ENCODE peak calls at places on chromosome 20, in four cellular contexts. Z is MM.1S, H is hepatocyte, I is endothelial cell of umbilical vein. W is an unnamed sample.

GRCh38 chr20:50312682-50313187 is 122.1 kb downstream of the CEBPB start:
- DNase-seq in H (no peak), I (peak; percentile 30), Z (no peak), W (peak; percentile 52)

GRCh38 chr20:7912551-7912950 is 27.7 kb downstream of the HAO1 start:
- DNase-seq in I (peak; percentile 93), H (no peak), Z (no peak), W (peak; percentile 43)

GRCh38 chr20:22771706-22772105 is 187.3 kb upstream of the FOXA2 start:
- DNase-seq in H (no peak), Z (no peak), I (no peak), W (peak; percentile 36)

GRCh38 chr20:23425129-23425528 is 3.8 kb upstream of the NAPB start:
- DNase-seq in I (no peak), Z (no peak), H (no peak), W (no peak)

GRCh38 chr20:52191132-52191435 is 495 bp downstream of the ZFP64 start:
- DNase-seq in Z (no peak), H (no peak), I (no peak), W (no peak)

GRCh38 chr20:50144362-50144761 is 9.2 kb downstream of the PEDS1 start:
- DNase-seq in H (peak; percentile 71), I (peak; percentile 40), Z (no peak), W (peak; percentile 100)

GRCh38 chr20:47317127-47317895 is 39.2 kb downstream of the ZMYND8 start:
- DNase-seq in I (peak; percentile 97), H (peak; percentile 82), Z (no peak), W (peak; percentile 100)

GRCh38 chr20:24206995-24207394 is 218.4 kb upstream of the GGTLC1 start:
- DNase-seq in H (peak; percentile 62), Z (no peak), I (no peak), W (no peak)

GRCh38 chr20:58244517-58245030 is 16.1 kb upstream of the ANKRD60 start:
- DNase-seq in Z (no peak), I (no peak), H (no peak), W (no peak)

GRCh38 chr20:3730803-3731370 is 1.6 kb upstream of the HSPA12B start:
- DNase-seq in Z (no peak), H (no peak), I (no peak), W (no peak)

GRCh38 chr20:41078329-41078728 is 49.7 kb downstream of the TOP1 start:
- DNase-seq in H (peak; percentile 32), I (peak; percentile 86), Z (peak; percentile 79), W (peak; percentile 27)

GRCh38 chr20:41074441-41074840 is 45.8 kb downstream of the TOP1 start:
- DNase-seq in I (no peak), H (no peak), Z (no peak), W (no peak)

GRCh38 chr20:41072919-41073318 is 44.3 kb downstream of the TOP1 start:
- DNase-seq in I (peak; percentile 87), H (no peak), Z (no peak), W (no peak)

GRCh38 chr20:41079066-41079465 is 50.4 kb downstream of the TOP1 start:
- DNase-seq in Z (no peak), H (no peak), I (no peak), W (no peak)

GRCh38 chr20:41076776-41077175 is 48.2 kb downstream of the TOP1 start:
- DNase-seq in Z (no peak), I (no peak), H (no peak), W (no peak)
- H3K79me2 ChIP-seq in Z (peaks cover 79% of the 10 kb centered on the region), I (peaks cover 55% of the 10 kb centered on the region), H (peaks cover 72% of the 10 kb centered on the region), W (peaks cover 85% of the 10 kb centered on the region)

GRCh38 chr20:1508576-1508975 is 17.4 kb upstream of the SIRPB2 start:
- DNase-seq in Z (no peak), H (no peak), I (no peak), W (peak; percentile 30)

GRCh38 chr20:1505871-1506270 is 14.7 kb upstream of the SIRPB2 start:
- DNase-seq in Z (no peak), I (no peak), H (no peak), W (peak; percentile 57)

GRCh38 chr20:1505361-1505760 is 14.1 kb upstream of the SIRPB2 start:
- DNase-seq in H (no peak), Z (no peak), I (no peak), W (peak; percentile 95)

GRCh38 chr20:1509237-1509636 is 18.0 kb upstream of the SIRPB2 start:
- DNase-seq in I (peak; percentile 36), Z (peak; percentile 59), H (peak; percentile 33), W (peak; percentile 54)

DNA sequence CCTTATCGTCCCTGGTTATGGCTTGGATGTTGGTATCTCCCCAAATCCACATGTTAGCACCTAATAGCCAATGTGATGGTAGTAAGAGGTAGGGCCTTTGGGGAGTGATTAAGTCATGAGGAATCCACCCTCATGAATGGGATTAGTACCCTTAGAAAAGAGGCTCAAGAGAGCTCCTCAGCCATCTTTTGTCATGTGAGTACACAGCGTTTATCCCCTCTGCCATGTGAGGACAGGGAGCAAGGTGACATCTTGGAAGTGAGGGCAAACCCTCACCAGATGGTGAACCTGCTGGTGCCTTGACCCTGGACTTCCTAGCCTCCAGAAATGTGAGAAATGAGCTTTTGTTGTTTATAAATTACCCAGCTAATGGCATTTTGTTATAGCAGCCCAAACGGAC is 16.1 kb upstream of the SIRPB2 start:
- DNase-seq in I (no peak), H (no peak), Z (no peak), W (no peak)
- H3K79me2 ChIP-seq in I (no peaks in the 10 kb centered on the region), H (no peaks in the 10 kb centered on the region), Z (no peaks in the 10 kb centered on the region), W (no peaks in the 10 kb centered on the region)

GRCh38 chr20:48633620-48634257 is 194.1 kb downstream of the PREX1 start:
- DNase-seq in Z (no peak), I (no peak), H (no peak), W (no peak)

GRCh38 chr20:48632825-48633619 is 194.8 kb downstream of the PREX1 start:
- DNase-seq in Z (no peak), H (no peak), I (no peak), W (no peak)

GRCh38 chr20:48635361-48635760 is 192.4 kb downstream of the PREX1 start:
- DNase-seq in I (no peak), Z (no peak), H (no peak), W (no peak)

GRCh38 chr20:48635791-48636267 is 192.0 kb downstream of the PREX1 start:
- DNase-seq in I (peak; percentile 55), H (peak; percentile 76), Z (peak; percentile 37), W (peak; percentile 26)

DNA sequence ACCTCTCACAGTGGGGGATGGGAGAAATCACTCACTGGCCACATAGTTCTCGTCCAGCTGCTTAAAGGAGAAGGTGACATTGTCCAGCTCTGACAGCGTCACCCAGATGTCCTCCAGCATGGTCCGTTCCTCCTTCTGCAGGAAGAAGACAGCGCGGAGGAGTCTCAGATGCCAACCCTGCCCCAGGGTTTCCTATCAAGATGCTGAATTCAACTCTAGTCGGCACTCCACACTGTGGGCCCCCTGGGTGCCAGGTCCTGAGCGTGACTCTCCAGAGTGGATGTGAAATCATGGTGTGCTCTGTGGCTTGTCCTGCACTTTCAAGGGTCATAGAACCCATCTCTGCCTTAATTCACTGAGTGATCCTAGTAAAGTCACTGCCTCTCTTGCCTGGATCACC is 193.2 kb downstream of the PREX1 start:
- DNase-seq in H (no peak), Z (no peak), I (no peak), W (no peak)
- H3K79me2 ChIP-seq in H (no peaks in the 10 kb centered on the region), Z (no peaks in the 10 kb centered on the region), I (no peaks in the 10 kb centered on the region), W (no peaks in the 10 kb centered on the region)

GRCh38 chr20:44993343-44993742 is 27.0 kb downstream of the STK4 start:
- DNase-seq in H (no peak), I (peak; percentile 65), Z (peak; percentile 47), W (no peak)
- H3K79me2 ChIP-seq in H (peaks cover 4% of the 10 kb centered on the region), I (peaks cover 10% of the 10 kb centered on the region), Z (peaks cover 98% of the 10 kb centered on the region), W (peaks cover 41% of the 10 kb centered on the region)

GRCh38 chr20:48776306-48776705 is 51.5 kb downstream of the PREX1 start:
- DNase-seq in H (no peak), Z (no peak), I (no peak), W (peak; percentile 7)
- H3K79me2 ChIP-seq in H (no peaks in the 10 kb centered on the region), Z (no peaks in the 10 kb centered on the region), I (peaks cover 94% of the 10 kb centered on the region), W (no peaks in the 10 kb centered on the region)

GRCh38 chr20:60559462-60559861 is 601.2 kb downstream of the CDH26 start:
- DNase-seq in H (no peak), Z (no peak), I (no peak), W (no peak)
- H3K79me2 ChIP-seq in H (no peaks in the 10 kb centered on the region), Z (no peaks in the 10 kb centered on the region), I (no peaks in the 10 kb centered on the region), W (no peaks in the 10 kb centered on the region)

GRCh38 chr20:32128167-32128566 is 18.7 kb downstream of the TM9SF4 start:
- DNase-seq in I (no peak), H (no peak), Z (no peak), W (no peak)

GRCh38 chr20:32130352-32130751 is 20.8 kb downstream of the TM9SF4 start:
- DNase-seq in Z (no peak), I (no peak), H (no peak), W (no peak)

GRCh38 chr20:32127347-32127746 is 17.8 kb downstream of the TM9SF4 start:
- DNase-seq in I (no peak), H (no peak), Z (no peak), W (no peak)

GRCh38 chr20:32130965-32131364 is 21.5 kb downstream of the TM9SF4 start:
- DNase-seq in Z (no peak), I (no peak), H (no peak), W (no peak)

GRCh38 chr20:32129863-32130262 is 20.3 kb downstream of the TM9SF4 start:
- DNase-seq in H (no peak), Z (no peak), I (no peak), W (no peak)
- H3K79me2 ChIP-seq in H (peaks cover 93% of the 10 kb centered on the region), Z (peaks cover 81% of the 10 kb centered on the region), I (peaks cover 41% of the 10 kb centered on the region), W (peaks cover 76% of the 10 kb centered on the region)

GRCh38 chr20:32839982-32840285 is 18.8 kb upstream of the EFCAB8 start:
- DNase-seq in H (no peak), Z (no peak), I (no peak), W (no peak)
- H3K79me2 ChIP-seq in H (peaks cover 85% of the 10 kb centered on the region), Z (peaks cover 84% of the 10 kb centered on the region), I (peaks cover 74% of the 10 kb centered on the region), W (peaks cover 78% of the 10 kb centered on the region)

GRCh38 chr20:61252601-61253263 is 671 bp downstream of the CDH4 start:
- DNase-seq in Z (no peak), I (no peak), H (peak; percentile 29), W (peak; percentile 32)

GRCh38 chr20:61249626-61250025 is 2.4 kb upstream of the CDH4 start:
- DNase-seq in I (no peak), Z (no peak), H (no peak), W (no peak)

GRCh38 chr20:61253640-61254511 is 1.8 kb downstream of the CDH4 start:
- DNase-seq in I (no peak), Z (no peak), H (peak; percentile 23), W (peak; percentile 23)

GRCh38 chr20:61253264-61253639 is 1.2 kb downstream of the CDH4 start:
- DNase-seq in I (no peak), H (peak; percentile 46), Z (no peak), W (no peak)

GRCh38 chr20:61251529-61252393 is at the start of gene CDH4:
- DNase-seq in H (peak; percentile 57), I (no peak), Z (no peak), W (peak; percentile 53)
- H3K79me2 ChIP-seq in H (no peaks in the 10 kb centered on the region), I (no peaks in the 10 kb centered on the region), Z (no peaks in the 10 kb centered on the region), W (peaks cover 36% of the 10 kb centered on the region)

DNA sequence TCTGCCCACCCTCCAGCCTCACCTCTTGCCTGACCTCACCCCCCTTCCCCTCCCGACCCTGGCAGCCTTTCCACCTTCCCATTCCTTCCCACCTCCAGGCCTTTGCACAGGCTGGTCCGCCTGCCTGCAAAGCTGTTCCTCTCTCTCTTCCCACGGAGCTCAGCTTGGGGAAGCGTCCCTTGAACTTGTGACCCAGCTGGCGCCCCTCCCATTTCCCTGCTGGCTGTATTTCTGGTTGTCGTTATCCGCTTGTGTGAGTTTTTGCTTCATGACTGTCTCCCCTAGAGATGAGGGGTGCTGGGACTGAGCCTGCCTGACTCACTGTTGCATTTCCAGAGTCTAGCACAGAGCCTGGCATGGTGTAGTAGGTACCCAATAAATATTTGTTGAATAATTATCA is 32.5 kb downstream of the VSTM2L start:
- DNase-seq in Z (no peak), I (no peak), H (no peak), W (no peak)
- H3K79me2 ChIP-seq in Z (no peaks in the 10 kb centered on the region), I (no peaks in the 10 kb centered on the region), H (no peaks in the 10 kb centered on the region), W (no peaks in the 10 kb centered on the region)

W was measured in mammary epithelial cell.